ENCODE peak calls at places on chromosomes 7 and 10, in seven cellular contexts. R is astrocyte of the spinal cord; Y is AG10803; A is activated B cell treated with CpG ODN at 0.5 μM for 24 hours; B is fibroblast of the aortic adventitia; T is cardiac muscle cell; O is CD8-positive, alpha-beta T cell. U is an unnamed sample.

GRCh38 chr10:25682203-25682950 is 251.7 kb upstream of the MYO3A start:
- DNase-seq in A (no peak), Y (peak; percentile 11), R (peak; percentile 41), O (no peak), B (peak; percentile 52), T (peak; percentile 66), U (no peak)

GRCh38 chr7:14854471-14854870 is 48.1 kb downstream of the DGKB start:
- DNase-seq in O (no peak), T (no peak), Y (no peak), A (no peak), R (no peak), B (no peak), U (no peak)

GRCh38 chr7:44854644-44855364 is 6.9 kb upstream of the H2AZ2 start:
- DNase-seq in T (no peak), A (no peak), O (no peak), Y (no peak), R (no peak), B (no peak), U (no peak)

GRCh38 chr7:10560497-10560896 is 413.2 kb upstream of the PHF14 start:
- DNase-seq in O (no peak), B (no peak), R (no peak), Y (no peak), T (no peak), A (no peak), U (no peak)

GRCh38 chr10:22245567-22245966 is 27.8 kb upstream of the EBLN1 start:
- DNase-seq in T (no peak), A (no peak), Y (peak; percentile 65), O (no peak), B (peak; percentile 84), R (peak; percentile 6), U (no peak)

GRCh38 chr10:32341596-32341995 is 5.4 kb downstream of the EPC1 start:
- DNase-seq in A (no peak), T (no peak), O (no peak), B (peak; percentile 20), R (no peak), Y (no peak), U (no peak)

GRCh38 chr10:99422697-99423096 is 7.7 kb downstream of the GOT1 start:
- DNase-seq in R (no peak), T (no peak), O (no peak), B (no peak), A (no peak), Y (no peak), U (no peak)

GRCh38 chr7:94654764-94655561 is 970 bp downstream of the SGCE start:
- DNase-seq in R (peak; percentile 78), A (no peak), O (no peak), Y (peak; percentile 77), B (peak; percentile 68), T (peak; percentile 39), U (no peak)

GRCh38 chr10:114404171-114405010 is at the start of gene AFAP1L2:
- DNase-seq in B (no peak), T (peak; percentile 64), R (no peak), O (no peak), Y (no peak), A (no peak), U (peak; percentile 26)

GRCh38 chr7:119783799-119784198 is 489.2 kb upstream of the KCND2 start:
- DNase-seq in T (peak; percentile 67), B (peak; percentile 26), Y (no peak), A (no peak), R (peak; percentile 28), O (no peak), U (no peak)

GRCh38 chr7:101235050-101235449 is 2.6 kb downstream of the CLDN15 start:
- DNase-seq in A (no peak), B (peak; percentile 6), O (no peak), T (no peak), Y (no peak), R (no peak), U (no peak)

GRCh38 chr7:157579425-157579824 is 242.6 kb downstream of the DNAJB6 start:
- DNase-seq in A (no peak), B (no peak), R (no peak), Y (no peak), O (no peak), T (no peak), U (no peak)

GRCh38 chr7:127751723-127752448 is 99.9 kb downstream of the SND1 start:
- DNase-seq in T (no peak), A (no peak), Y (peak; percentile 45), B (peak; percentile 64), R (peak; percentile 56), O (no peak), U (no peak)

GRCh38 chr10:79393221-79393923 is 46.1 kb downstream of the PPIF start:
- DNase-seq in T (no peak), Y (no peak), R (no peak), B (no peak), O (no peak), A (no peak), U (no peak)

GRCh38 chr10:131131726-131132561 is 179.6 kb downstream of the TCERG1L start:
- DNase-seq in O (no peak), R (no peak), Y (no peak), T (no peak), A (no peak), B (no peak), U (no peak)

GRCh38 chr7:123763191-123763661 is 14.4 kb upstream of the WASL start:
- DNase-seq in B (no peak), T (no peak), O (no peak), Y (no peak), A (no peak), R (no peak), U (no peak)

GRCh38 chr7:72751978-72752377 is 76.0 kb downstream of the TYW1B start:
- DNase-seq in R (no peak), Y (no peak), T (peak; percentile 38), A (no peak), O (no peak), B (no peak), U (no peak)

DNA sequence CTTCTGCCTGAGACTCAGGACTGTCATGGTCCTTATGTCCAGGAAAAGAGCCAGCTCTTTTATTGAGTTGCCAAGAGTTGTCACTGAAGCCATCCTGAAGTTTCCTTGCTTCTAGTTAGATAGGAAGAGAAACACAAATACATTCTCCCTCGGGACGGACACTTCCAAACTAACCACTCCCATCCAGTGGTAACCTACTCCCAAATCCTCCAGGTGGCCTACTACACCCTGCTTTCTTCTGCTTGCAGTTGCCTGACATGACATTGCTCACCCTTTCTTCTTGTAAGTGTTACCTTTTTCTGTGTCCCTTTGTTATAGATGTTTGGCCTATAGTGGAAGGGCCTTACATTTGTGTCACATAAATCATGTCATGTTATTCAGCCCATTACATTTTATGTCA is 346.8 kb downstream of the NRG3 start:
- DNase-seq in R (no peak), Y (no peak), B (no peak), O (no peak), T (no peak), A (no peak), U (no peak)
- TF ChIP-seq CTCF in R (no peak), Y (no peak), B (no peak), O (no peak), T (no peak), A (no peak), U (no peak)

DNA sequence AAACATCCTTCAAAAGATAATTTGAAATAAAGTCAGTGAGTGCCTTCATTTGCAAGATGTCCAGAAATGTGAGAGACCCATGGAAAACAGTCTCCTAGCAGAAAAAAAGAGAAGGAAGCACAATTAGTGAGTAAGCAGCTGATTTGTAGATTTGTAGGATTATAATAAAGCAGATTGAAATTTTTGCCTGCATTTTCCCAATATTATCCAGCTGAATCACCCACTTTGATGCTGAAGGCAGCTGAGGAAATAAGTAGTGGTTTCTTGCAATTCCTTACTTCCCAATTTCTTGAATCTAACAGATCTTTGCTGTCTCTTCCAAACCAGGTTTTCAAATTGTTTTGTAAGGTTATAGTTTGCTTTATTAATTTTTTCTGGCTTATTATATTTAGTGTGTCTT is 181.4 kb downstream of the GNAT3 start:
- DNase-seq in O (no peak), B (peak; percentile 80), R (peak; percentile 65), Y (peak; percentile 92), T (no peak), A (no peak), U (no peak)
- TF ChIP-seq CTCF in O (no peak), B (no peak), R (no peak), Y (no peak), T (no peak), A (no peak), U (no peak)

DNA sequence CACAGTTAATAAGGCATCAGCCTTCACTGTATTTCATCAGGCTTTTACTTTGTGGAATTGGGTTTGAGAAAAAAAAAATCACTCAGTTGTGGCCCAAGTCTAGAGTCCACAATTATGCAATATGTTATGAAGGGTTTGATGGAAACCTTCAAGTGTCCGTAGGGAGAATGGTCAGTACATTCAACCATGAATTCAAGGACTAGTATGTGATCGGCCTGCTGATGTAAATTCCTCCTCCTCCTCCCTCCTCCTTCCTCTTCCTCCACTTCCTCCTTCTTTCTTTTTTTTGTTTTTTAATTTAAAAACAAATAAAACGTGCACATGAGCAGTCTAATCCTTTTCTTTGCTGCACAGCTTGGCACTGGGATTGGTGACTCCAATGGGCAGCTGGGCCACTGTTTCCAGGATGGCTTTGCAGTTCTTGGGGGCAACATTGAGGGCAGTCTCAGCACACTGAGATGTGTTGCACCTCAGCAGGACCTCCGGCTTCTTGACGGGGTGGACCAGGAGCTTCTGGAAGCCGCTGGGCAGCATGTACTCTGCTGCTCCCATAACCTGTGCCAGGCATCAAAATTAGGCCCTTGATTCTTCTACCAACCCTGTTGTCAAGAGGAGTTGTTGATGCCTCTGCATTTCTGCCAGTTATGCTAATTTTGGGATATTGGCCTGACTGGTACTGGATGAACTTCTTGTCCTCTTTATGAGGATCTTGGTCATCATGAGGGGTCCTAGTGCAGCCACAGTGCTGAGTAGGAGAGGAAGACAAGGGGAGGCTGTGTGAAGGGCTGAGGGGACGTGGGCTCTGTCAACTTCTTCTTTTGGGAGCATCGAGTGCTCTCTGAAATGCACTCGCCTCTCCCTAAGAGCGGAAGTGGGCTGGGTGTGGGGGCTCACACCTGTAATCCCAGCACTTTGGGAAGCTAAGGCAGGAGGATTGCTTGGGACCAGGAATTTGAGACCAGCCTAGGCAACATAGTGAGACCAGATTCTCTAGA is 9.3 kb upstream of the IL2RA start:
- DNase-seq in R (no peak), Y (no peak), T (no peak), B (no peak), O (no peak), A (no peak), U (no peak)
- TF ChIP-seq CTCF in R (no peak), Y (no peak), T (no peak), B (no peak), O (no peak), A (no peak), U (no peak)

GRCh38 chr7:91609525-91609924 is 271.0 kb downstream of the MTERF1 start:
- DNase-seq in Y (no peak), A (no peak), B (peak; percentile 30), O (no peak), R (peak; percentile 22), T (no peak), U (no peak)
- TF ChIP-seq CTCF in Y (peak; percentile 14), A (no peak), B (no peak), O (no peak), R (peak; percentile 8), T (no peak), U (no peak)

DNA sequence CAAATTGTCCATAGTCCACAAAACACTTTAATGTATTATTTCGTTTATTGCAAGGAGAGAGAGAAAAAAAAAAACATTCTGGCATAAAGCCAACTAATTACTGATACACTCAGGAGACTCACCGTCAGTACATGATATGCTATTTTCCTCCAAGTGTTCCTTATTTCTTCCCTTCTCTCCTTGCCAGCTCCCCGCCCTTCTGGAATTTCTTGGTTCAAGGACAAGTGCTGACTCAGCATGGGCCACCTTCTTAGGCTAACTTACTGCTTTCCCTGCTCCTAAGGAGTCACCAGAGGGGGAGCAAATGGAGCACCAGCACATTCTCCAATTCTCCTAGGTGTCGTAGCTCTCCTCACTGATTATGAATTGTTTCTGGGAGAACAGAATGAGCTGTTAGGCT is 133.8 kb upstream of the HDAC9 start:
- DNase-seq in A (no peak), R (peak; percentile 20), O (no peak), T (peak; percentile 13), Y (no peak), B (peak; percentile 78), U (no peak)
- TF ChIP-seq CTCF in A (no peak), R (no peak), O (no peak), T (no peak), Y (no peak), B (peak; percentile 27), U (no peak)